ENCODE peak calls at places on chromosomes 7 and 10, in four cellular contexts. P, R, Y and I are unnamed samples.

GRCh38 chr10:61464461-61465215 is 11.5 kb upstream of the TMEM26 start:
- DNase-seq in Y (no peak), R (no peak), P (no peak), I (no peak)

GRCh38 chr7:147245274-147245673 is 1128.7 kb downstream of the CNTNAP2 start:
- DNase-seq in Y (peak), R (no peak), P (peak), I (peak)

GRCh38 chr7:18565337-18565736 is 69.8 kb downstream of the HDAC9 start:
- DNase-seq in R (no peak), P (no peak), Y (no peak), I (no peak)

GRCh38 chr10:93121311-93121710 is 47.6 kb downstream of the CYP26A1 start:
- DNase-seq in P (no peak), Y (no peak), R (no peak), I (no peak)

GRCh38 chr7:37065779-37066271 is 341.5 kb upstream of the AOAH start:
- DNase-seq in Y (no peak), P (no peak), R (peak), I (peak)

GRCh38 chr10:49112851-49113250 is 2.5 kb downstream of the VSTM4 start:
- DNase-seq in R (no peak), Y (no peak), P (no peak), I (no peak)

GRCh38 chr10:32367793-32368453 is 21.0 kb upstream of the EPC1 start:
- DNase-seq in P (peak), Y (peak), R (peak), I (peak)

GRCh38 chr10:27547047-27547446 is 42.9 kb downstream of the RAB18 start:
- DNase-seq in P (no peak), R (no peak), Y (no peak), I (no peak)

GRCh38 chr7:132207211-132207610 is 369.1 kb downstream of the PLXNA4 start:
- DNase-seq in R (no peak), P (no peak), Y (no peak), I (no peak)

GRCh38 chr10:72414642-72415041 is 59.9 kb upstream of the DNAJB12 start:
- DNase-seq in P (no peak), R (no peak), Y (no peak), I (no peak)

GRCh38 chr7:16356241-16356958 is 64.9 kb downstream of the CRPPA start:
- DNase-seq in Y (no peak), P (no peak), R (no peak), I (no peak)

GRCh38 chr10:87816163-87816841 is 1.7 kb downstream of the ATAD1 start:
- DNase-seq in P (no peak), R (no peak), Y (no peak), I (no peak)

GRCh38 chr7:2968616-2969397 is 74.9 kb downstream of the CARD11 start:
- DNase-seq in R (no peak), P (peak), Y (peak), I (no peak)

GRCh38 chr10:71864861-71865473 is 13.9 kb upstream of the PSAP start:
- DNase-seq in P (no peak), R (no peak), Y (no peak), I (no peak)

GRCh38 chr10:68537796-68538195 is 10.5 kb upstream of the SLC25A16 start:
- DNase-seq in R (no peak), P (no peak), Y (no peak), I (no peak)

GRCh38 chr10:57460540-57460939 is 807.2 kb downstream of the IPMK start:
- DNase-seq in P (no peak), R (no peak), Y (no peak), I (no peak)

GRCh38 chr10:3538850-3539531 is 246.0 kb downstream of the KLF6 start:
- DNase-seq in R (no peak), P (peak), Y (no peak), I (peak)

GRCh38 chr10:11297136-11297535 is 279.5 kb downstream of the CELF2 start:
- DNase-seq in R (no peak), P (no peak), Y (no peak), I (no peak)

GRCh38 chr7:35004531-35005096 is 32.7 kb downstream of the DPY19L1 start:
- DNase-seq in R (no peak), Y (no peak), P (no peak), I (no peak)

GRCh38 chr7:82528577-82529305 is 85.2 kb upstream of the CACNA2D1 start:
- DNase-seq in P (no peak), Y (no peak), R (no peak), I (no peak)

GRCh38 chr10:89518108-89518507 is 17.3 kb downstream of the SLC16A12 start:
- DNase-seq in Y (no peak), R (no peak), P (no peak), I (no peak)

GRCh38 chr7:28297821-28298439 is 114.4 kb upstream of the CREB5 start:
- DNase-seq in P (no peak), Y (no peak), R (no peak), I (no peak)